ENCODE peak calls at places on chromosomes 4 and X, in four cellular contexts. One of them, this sample, is unnamed.

GRCh38 chr4:32768664-32769389 is 2048.7 kb downstream of the PCDH7 start:
- DNase-seq in GM12878: no peak
- DNase-seq in Karpas-422: no peak
- DNase-seq in RWPE1: no peak
- DNase-seq in this sample: no peak

GRCh38 chr4:86338989-86339388 is 20.9 kb downstream of the MAPK10 start:
- DNase-seq in RWPE1: peak; percentile 45
- DNase-seq in Karpas-422: no peak
- DNase-seq in GM12878: no peak
- DNase-seq in this sample: no peak

GRCh38 chrX:132426695-132427281 is 62.0 kb downstream of the MBNL3 start:
- DNase-seq in RWPE1: no peak
- DNase-seq in Karpas-422: no peak
- DNase-seq in GM12878: no peak
- DNase-seq in this sample: no peak

GRCh38 chrX:153499876-153500275 is 5.1 kb downstream of the BGN start:
- DNase-seq in Karpas-422: no peak
- DNase-seq in GM12878: no peak
- DNase-seq in RWPE1: no peak
- DNase-seq in this sample: no peak

GRCh38 chr4:7999279-7999678 is 59.6 kb upstream of the AFAP1 start:
- DNase-seq in RWPE1: no peak
- DNase-seq in GM12878: no peak
- DNase-seq in Karpas-422: no peak
- DNase-seq in this sample: no peak

GRCh38 chr4:95505801-95506200 is 43.0 kb downstream of the UNC5C start:
- DNase-seq in RWPE1: no peak
- DNase-seq in GM12878: no peak
- DNase-seq in Karpas-422: no peak
- DNase-seq in this sample: no peak

GRCh38 chr4:2259541-2260267 is 2.2 kb downstream of the MXD4 start:
- DNase-seq in GM12878: no peak
- DNase-seq in RWPE1: no peak
- DNase-seq in Karpas-422: no peak
- DNase-seq in this sample: peak; percentile 68

GRCh38 chrX:101265869-101266428 is 25.2 kb downstream of the TAF7L start:
- DNase-seq in Karpas-422: no peak
- DNase-seq in GM12878: no peak
- DNase-seq in RWPE1: no peak
- DNase-seq in this sample: no peak

GRCh38 chr4:48445704-48446103 is 37.4 kb upstream of the SLC10A4 start:
- DNase-seq in Karpas-422: peak; percentile 74
- DNase-seq in RWPE1: peak; percentile 26
- DNase-seq in GM12878: no peak
- DNase-seq in this sample: no peak

GRCh38 chr4:174669278-174669677 is 147.0 kb upstream of the HPGD start:
- DNase-seq in Karpas-422: no peak
- DNase-seq in GM12878: no peak
- DNase-seq in RWPE1: peak; percentile 79
- DNase-seq in this sample: no peak

GRCh38 chr4:87527446-87528240 is 1.5 kb downstream of the SPARCL1 start:
- DNase-seq in Karpas-422: no peak
- DNase-seq in RWPE1: no peak
- DNase-seq in GM12878: no peak
- DNase-seq in this sample: no peak
- H3K27ac ChIP-seq in Karpas-422: no peak overlapping the region
- H3K27ac ChIP-seq in RWPE1: no peak overlapping the region
- H3K27ac ChIP-seq in GM12878: no peak overlapping the region
- H3K27ac ChIP-seq in this sample: peak overlapping the region; percentile 91

GRCh38 chr4:157246959-157247358 is 26.4 kb downstream of the GRIA2 start:
- DNase-seq in RWPE1: no peak
- DNase-seq in GM12878: no peak
- DNase-seq in Karpas-422: no peak
- DNase-seq in this sample: no peak
- H3K27ac ChIP-seq in RWPE1: no peak overlapping the region
- H3K27ac ChIP-seq in GM12878: no peak overlapping the region
- H3K27ac ChIP-seq in Karpas-422: no peak overlapping the region
- H3K27ac ChIP-seq in this sample: no peak overlapping the region

DNA sequence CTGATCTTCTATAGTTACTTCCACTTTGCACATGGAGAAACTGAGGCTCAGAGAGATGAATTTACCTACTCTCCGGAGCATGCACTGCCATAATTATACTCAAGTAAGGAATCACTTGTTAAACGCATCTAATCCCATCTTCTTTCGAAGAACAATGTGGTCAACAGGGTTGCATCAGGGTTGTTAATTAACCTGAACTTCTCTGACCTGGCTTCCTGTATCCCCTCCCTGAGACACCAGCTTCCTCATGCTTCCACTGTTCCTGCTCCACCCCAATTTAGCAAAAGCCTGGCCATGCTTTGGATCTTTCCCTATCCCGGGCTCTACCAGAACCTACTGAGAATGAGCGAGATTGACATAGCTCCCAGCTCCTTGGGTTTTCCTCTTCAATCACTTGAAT is 136.7 kb downstream of the SMIM20 start:
- DNase-seq in RWPE1: no peak
- DNase-seq in GM12878: no peak
- DNase-seq in Karpas-422: no peak
- DNase-seq in this sample: no peak
- H3K27ac ChIP-seq in RWPE1: no peak overlapping the region
- H3K27ac ChIP-seq in GM12878: no peak overlapping the region
- H3K27ac ChIP-seq in Karpas-422: no peak overlapping the region
- H3K27ac ChIP-seq in this sample: peak overlapping the region; percentile 86

DNA sequence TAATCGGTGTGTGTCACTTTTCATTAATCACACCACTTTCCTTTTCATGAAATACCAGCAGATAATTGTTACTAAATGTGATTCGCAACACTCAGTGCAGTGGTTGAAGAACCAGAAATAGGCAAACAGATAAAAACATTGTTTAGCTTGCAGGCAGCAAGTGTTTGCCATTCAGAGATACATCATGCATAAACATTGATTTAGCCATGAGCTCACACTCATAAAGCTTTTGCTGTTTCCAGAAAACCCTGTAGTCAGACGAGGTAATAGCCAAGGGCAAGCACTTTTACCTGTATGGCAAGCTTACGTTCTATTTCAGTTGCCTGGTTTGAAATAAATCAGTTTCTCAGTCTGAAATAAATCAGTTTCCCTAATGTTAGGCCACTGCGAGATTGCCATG is 542.0 kb upstream of the TENM3 start:
- DNase-seq in RWPE1: no peak
- DNase-seq in GM12878: no peak
- DNase-seq in Karpas-422: no peak
- DNase-seq in this sample: no peak
- H3K27ac ChIP-seq in RWPE1: no peak overlapping the region
- H3K27ac ChIP-seq in GM12878: no peak overlapping the region
- H3K27ac ChIP-seq in Karpas-422: no peak overlapping the region
- H3K27ac ChIP-seq in this sample: no peak overlapping the region

DNA sequence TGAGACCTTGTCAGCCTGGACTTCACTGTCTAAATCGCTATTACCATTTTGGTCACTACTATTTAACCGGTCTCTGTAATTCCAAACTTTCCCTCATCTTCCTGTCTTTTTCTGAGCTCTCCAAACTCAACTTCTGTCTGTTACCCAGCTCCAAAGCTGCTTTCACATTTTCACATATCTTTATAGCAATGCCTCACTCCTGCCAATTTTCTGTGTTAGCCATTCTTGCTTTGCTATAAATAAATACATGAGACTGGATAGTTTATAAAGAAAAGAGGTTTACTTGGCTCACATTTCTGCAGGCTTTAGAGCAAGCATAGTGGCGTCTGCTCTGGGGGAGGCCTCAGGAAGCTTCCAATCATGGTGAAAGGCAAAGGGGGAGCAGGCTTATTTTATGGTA is 368.3 kb upstream of the GNPDA2 start:
- DNase-seq in RWPE1: no peak
- DNase-seq in Karpas-422: no peak
- DNase-seq in GM12878: no peak
- DNase-seq in this sample: no peak
- H3K27ac ChIP-seq in RWPE1: no peak overlapping the region
- H3K27ac ChIP-seq in Karpas-422: no peak overlapping the region
- H3K27ac ChIP-seq in GM12878: no peak overlapping the region
- H3K27ac ChIP-seq in this sample: no peak overlapping the region

GRCh38 chrX:71919886-71920285 is 9.2 kb downstream of the NHSL2 start:
- DNase-seq in GM12878: no peak
- DNase-seq in RWPE1: no peak
- DNase-seq in Karpas-422: no peak
- DNase-seq in this sample: no peak

GRCh38 chrX:71917621-71918341 is 7.1 kb downstream of the NHSL2 start:
- DNase-seq in GM12878: no peak
- DNase-seq in Karpas-422: no peak
- DNase-seq in RWPE1: no peak
- DNase-seq in this sample: no peak

GRCh38 chrX:71923516-71923915 is 12.9 kb downstream of the NHSL2 start:
- DNase-seq in GM12878: no peak
- DNase-seq in RWPE1: no peak
- DNase-seq in Karpas-422: no peak
- DNase-seq in this sample: peak; percentile 79

GRCh38 chrX:71922697-71923096 is 12.1 kb downstream of the NHSL2 start:
- DNase-seq in GM12878: no peak
- DNase-seq in Karpas-422: no peak
- DNase-seq in RWPE1: no peak
- DNase-seq in this sample: no peak

DNA sequence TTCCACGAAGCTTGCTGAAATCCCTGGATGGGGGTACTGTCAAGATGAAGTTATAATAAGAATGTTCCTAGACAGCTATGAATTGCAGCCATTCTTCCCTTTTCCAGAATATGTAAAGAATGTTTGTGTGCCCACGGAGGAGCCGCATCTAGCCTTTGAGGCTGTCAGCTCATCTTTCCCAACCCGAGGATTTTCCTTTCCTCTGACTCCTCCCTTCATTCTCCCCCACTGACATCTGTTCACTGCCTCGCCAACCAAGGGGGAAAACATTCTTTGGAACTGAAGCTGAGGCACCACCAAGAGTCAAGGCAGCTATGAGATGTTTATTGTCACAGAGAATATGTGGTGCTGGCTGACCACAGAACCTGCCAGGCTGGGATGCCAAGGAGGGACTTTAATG is 8.8 kb downstream of the NHSL2 start:
- DNase-seq in RWPE1: no peak
- DNase-seq in GM12878: no peak
- DNase-seq in Karpas-422: no peak
- DNase-seq in this sample: no peak
- H3K27ac ChIP-seq in RWPE1: no peak overlapping the region
- H3K27ac ChIP-seq in GM12878: no peak overlapping the region
- H3K27ac ChIP-seq in Karpas-422: no peak overlapping the region
- H3K27ac ChIP-seq in this sample: peak overlapping the region; percentile 48